ENCODE peak calls at places on chromosomes 13 and 19, in five cellular contexts. One of them, this sample, is unnamed.

GRCh38 chr13:80727321-80727975 is 386.5 kb upstream of the SPRY2 start:
- DNase-seq in amniotic stem cell: no peak
- DNase-seq in Caco-2: no peak
- DNase-seq in ELR: no peak
- DNase-seq in memory B cell: no peak
- DNase-seq in this sample: no peak

GRCh38 chr13:70424928-70425327 is 316.7 kb upstream of the KLHL1 start:
- DNase-seq in amniotic stem cell: no peak
- DNase-seq in Caco-2: no peak
- DNase-seq in ELR: no peak
- DNase-seq in memory B cell: no peak
- DNase-seq in this sample: no peak

GRCh38 chr13:39821977-39822376 is 166.5 kb downstream of the COG6 start:
- DNase-seq in amniotic stem cell: no peak
- DNase-seq in Caco-2: no peak
- DNase-seq in ELR: no peak
- DNase-seq in memory B cell: no peak
- DNase-seq in this sample: no peak

GRCh38 chr19:18744019-18744418 is 47.1 kb downstream of the COMP start:
- DNase-seq in amniotic stem cell: no peak
- DNase-seq in Caco-2: no peak
- DNase-seq in ELR: no peak
- DNase-seq in memory B cell: no peak
- DNase-seq in this sample: no peak

GRCh38 chr13:89401209-89401810 is 1730.1 kb downstream of the SLITRK5 start:
- DNase-seq in amniotic stem cell: no peak
- DNase-seq in Caco-2: no peak
- DNase-seq in ELR: peak
- DNase-seq in memory B cell: no peak
- DNase-seq in this sample: peak

GRCh38 chr19:28727133-28727834 is 485.7 kb downstream of the UQCRFS1 start:
- DNase-seq in amniotic stem cell: no peak
- DNase-seq in Caco-2: no peak
- DNase-seq in ELR: peak
- DNase-seq in memory B cell: no peak
- DNase-seq in this sample: no peak

GRCh38 chr13:71149498-71150363 is 717.3 kb downstream of the DACH1 start:
- DNase-seq in amniotic stem cell: no peak
- DNase-seq in Caco-2: no peak
- DNase-seq in ELR: no peak
- DNase-seq in memory B cell: no peak
- DNase-seq in this sample: no peak

GRCh38 chr13:67147257-67148218 is 82.6 kb downstream of the PCDH9 start:
- DNase-seq in amniotic stem cell: no peak
- DNase-seq in Caco-2: no peak
- DNase-seq in ELR: peak
- DNase-seq in memory B cell: no peak
- DNase-seq in this sample: no peak

GRCh38 chr19:1088419-1089066 is 6.6 kb downstream of the POLR2E start:
- DNase-seq in amniotic stem cell: no peak
- DNase-seq in Caco-2: no peak
- DNase-seq in ELR: no peak
- DNase-seq in memory B cell: no peak
- DNase-seq in this sample: no peak

GRCh38 chr19:2251577-2252480 is 2.7 kb downstream of the AMH start:
- DNase-seq in amniotic stem cell: no peak
- DNase-seq in Caco-2: no peak
- DNase-seq in ELR: no peak
- DNase-seq in memory B cell: no peak
- DNase-seq in this sample: no peak

GRCh38 chr13:105410602-105411001 is 1124.9 kb downstream of the EFNB2 start:
- DNase-seq in amniotic stem cell: no peak
- DNase-seq in Caco-2: peak
- DNase-seq in ELR: peak
- DNase-seq in memory B cell: no peak
- DNase-seq in this sample: peak

GRCh38 chr13:108897955-108898354 is 268.5 kb downstream of the MYO16 start:
- DNase-seq in amniotic stem cell: no peak
- DNase-seq in Caco-2: no peak
- DNase-seq in ELR: peak
- DNase-seq in memory B cell: no peak
- DNase-seq in this sample: no peak

GRCh38 chr19:35710784-35711723 is 6.7 kb downstream of the ZBTB32 start:
- DNase-seq in amniotic stem cell: no peak
- DNase-seq in Caco-2: no peak
- DNase-seq in ELR: peak
- DNase-seq in memory B cell: no peak
- DNase-seq in this sample: no peak

GRCh38 chr19:44710483-44710882 is 11.5 kb downstream of the CEACAM16 start:
- DNase-seq in amniotic stem cell: no peak
- DNase-seq in Caco-2: no peak
- DNase-seq in ELR: no peak
- DNase-seq in memory B cell: no peak
- DNase-seq in this sample: no peak

GRCh38 chr19:35528218-35529038 is at the start of gene SBSN:
- DNase-seq in amniotic stem cell: peak
- DNase-seq in Caco-2: no peak
- DNase-seq in ELR: peak
- DNase-seq in memory B cell: no peak
- DNase-seq in this sample: no peak

GRCh38 chr19:38290631-38291147 is 13.4 kb upstream of the C19orf33 start:
- DNase-seq in amniotic stem cell: peak
- DNase-seq in Caco-2: no peak
- DNase-seq in ELR: peak
- DNase-seq in memory B cell: no peak
- DNase-seq in this sample: no peak

GRCh38 chr13:20565120-20565736 is 1.7 kb upstream of the IFT88 start:
- DNase-seq in amniotic stem cell: no peak
- DNase-seq in Caco-2: no peak
- DNase-seq in ELR: peak
- DNase-seq in memory B cell: no peak
- DNase-seq in this sample: no peak

GRCh38 chr13:68540244-68540643 is 1310.1 kb upstream of the PCDH9 start:
- DNase-seq in amniotic stem cell: no peak
- DNase-seq in Caco-2: no peak
- DNase-seq in ELR: no peak
- DNase-seq in memory B cell: no peak
- DNase-seq in this sample: no peak

GRCh38 chr19:57778358-57778757 is 8.9 kb downstream of the ZNF586 start:
- DNase-seq in amniotic stem cell: no peak
- DNase-seq in Caco-2: no peak
- DNase-seq in ELR: no peak
- DNase-seq in memory B cell: no peak
- DNase-seq in this sample: no peak

GRCh38 chr19:6969490-6969889 is 51.7 kb downstream of the MBD3L2B start:
- DNase-seq in amniotic stem cell: no peak
- DNase-seq in Caco-2: no peak
- DNase-seq in ELR: no peak
- DNase-seq in memory B cell: no peak
- DNase-seq in this sample: no peak

GRCh38 chr19:35327642-35328041 is 1.3 kb upstream of the CD22 start:
- DNase-seq in amniotic stem cell: no peak
- DNase-seq in Caco-2: peak
- DNase-seq in ELR: no peak
- DNase-seq in memory B cell: no peak
- DNase-seq in this sample: no peak

GRCh38 chr13:110387451-110388140 is 80.5 kb downstream of the COL4A2 start:
- DNase-seq in amniotic stem cell: no peak
- DNase-seq in Caco-2: no peak
- DNase-seq in ELR: peak
- DNase-seq in memory B cell: no peak
- DNase-seq in this sample: no peak

GRCh38 chr19:4367781-4368127 is 24.4 kb downstream of the MPND start:
- DNase-seq in amniotic stem cell: no peak
- DNase-seq in Caco-2: no peak
- DNase-seq in ELR: no peak
- DNase-seq in memory B cell: no peak
- DNase-seq in this sample: no peak

GRCh38 chr19:47100290-47100689 is 13.3 kb downstream of the ZC3H4 start:
- DNase-seq in amniotic stem cell: no peak
- DNase-seq in Caco-2: peak
- DNase-seq in ELR: no peak
- DNase-seq in memory B cell: no peak
- DNase-seq in this sample: no peak

GRCh38 chr19:54928299-54928698 is 19.0 kb downstream of the NLRP7 start:
- DNase-seq in amniotic stem cell: no peak
- DNase-seq in Caco-2: no peak
- DNase-seq in ELR: peak
- DNase-seq in memory B cell: no peak
- DNase-seq in this sample: no peak